ENCODE peak calls at places on chromosome 11, in eight cellular contexts. U, O, B, G, X, W, N and C are unnamed samples.

GRCh38 chr11:85318573-85318972 is 308.6 kb downstream of the DLG2 start:
- DNase-seq in G (no peak), N (peak; percentile 9), B (no peak), O (no peak), U (no peak), W (no peak), X (no peak), C (no peak)

GRCh38 chr11:96132437-96132836 is 208.5 kb upstream of the MTMR2 start:
- DNase-seq in N (no peak), X (no peak), B (no peak), W (no peak), U (no peak), G (no peak), O (no peak), C (no peak)

GRCh38 chr11:75826463-75827220 is 11.6 kb downstream of the UVRAG start:
- DNase-seq in X (no peak), B (no peak), G (no peak), W (no peak), O (no peak), N (no peak), U (peak; percentile 8), C (no peak)

GRCh38 chr11:78417888-78418583 is 416 bp upstream of the GAB2 start:
- DNase-seq in O (peak; percentile 73), N (peak; percentile 72), X (peak; percentile 89), W (peak; percentile 80), U (peak; percentile 59), B (peak; percentile 50), G (peak; percentile 44), C (peak; percentile 77)

GRCh38 chr11:74543991-74544390 is 48.4 kb upstream of the POLD3 start:
- DNase-seq in G (peak; percentile 5), W (no peak), B (no peak), X (no peak), N (no peak), O (no peak), U (no peak), C (no peak)

GRCh38 chr11:104565581-104565956 is 332.7 kb downstream of the CASP12 start:
- DNase-seq in X (no peak), N (no peak), W (no peak), U (no peak), O (no peak), G (no peak), B (no peak), C (no peak)

GRCh38 chr11:36600155-36600554 is 2.1 kb upstream of the RAG2 start:
- DNase-seq in X (no peak), G (no peak), B (no peak), U (no peak), N (no peak), W (no peak), O (no peak), C (no peak)

GRCh38 chr11:114607753-114608459 is 12.3 kb upstream of the NXPE4 start:
- DNase-seq in O (no peak), G (no peak), N (no peak), W (no peak), B (no peak), U (no peak), X (no peak), C (no peak)

GRCh38 chr11:125429807-125430678 is 66.0 kb downstream of the FEZ1 start:
- DNase-seq in B (no peak), N (no peak), U (no peak), O (no peak), W (no peak), X (no peak), G (no peak), C (no peak)

GRCh38 chr11:69909561-69910518 is 90.6 kb upstream of the FGF3 start:
- DNase-seq in O (no peak), X (peak; percentile 54), N (no peak), G (no peak), W (peak; percentile 21), U (no peak), B (no peak), C (no peak)